ENCODE peak calls at places on chromosomes 11 and 22, in six cellular contexts. One of them, this sample, is unnamed.

GRCh38 chr11:85813721-85814120 is 2.8 kb upstream of the SYTL2 start:
- DNase-seq in GM23338: no peak
- DNase-seq in hepatocyte: peak
- DNase-seq in IMR-90: no peak
- DNase-seq in mammary epithelial cell: no peak
- DNase-seq in K562: no peak
- DNase-seq in this sample: no peak

GRCh38 chr22:32804036-32804435 is 2.5 kb downstream of the TIMP3 start:
- DNase-seq in GM23338: no peak
- DNase-seq in hepatocyte: no peak
- DNase-seq in IMR-90: peak
- DNase-seq in mammary epithelial cell: peak
- DNase-seq in K562: no peak
- DNase-seq in this sample: no peak

GRCh38 chr11:35147273-35147672 is 8.3 kb downstream of the CD44 start:
- DNase-seq in GM23338: no peak
- DNase-seq in hepatocyte: no peak
- DNase-seq in IMR-90: no peak
- DNase-seq in mammary epithelial cell: no peak
- DNase-seq in K562: no peak
- DNase-seq in this sample: no peak

GRCh38 chr22:30717331-30717921 is 22.8 kb downstream of the OSBP2 start:
- DNase-seq in GM23338: no peak
- DNase-seq in hepatocyte: no peak
- DNase-seq in IMR-90: peak
- DNase-seq in mammary epithelial cell: peak
- DNase-seq in K562: no peak
- DNase-seq in this sample: peak

GRCh38 chr11:79415411-79415810 is 25.4 kb downstream of the TENM4 start:
- DNase-seq in GM23338: no peak
- DNase-seq in hepatocyte: no peak
- DNase-seq in IMR-90: peak
- DNase-seq in mammary epithelial cell: no peak
- DNase-seq in K562: no peak
- DNase-seq in this sample: no peak

GRCh38 chr11:5007561-5007960 is 12.9 kb downstream of the OR51L1 start:
- DNase-seq in GM23338: peak
- DNase-seq in hepatocyte: no peak
- DNase-seq in IMR-90: no peak
- DNase-seq in mammary epithelial cell: no peak
- DNase-seq in K562: peak
- DNase-seq in this sample: no peak

GRCh38 chr11:35148163-35148562 is 9.2 kb downstream of the CD44 start:
- DNase-seq in GM23338: peak
- DNase-seq in hepatocyte: no peak
- DNase-seq in IMR-90: no peak
- DNase-seq in mammary epithelial cell: no peak
- DNase-seq in K562: no peak
- DNase-seq in this sample: no peak

GRCh38 chr22:36417281-36417686 is 29.5 kb upstream of the MYH9 start:
- DNase-seq in GM23338: peak
- DNase-seq in hepatocyte: no peak
- DNase-seq in IMR-90: peak
- DNase-seq in mammary epithelial cell: peak
- DNase-seq in K562: no peak
- DNase-seq in this sample: peak

DNA sequence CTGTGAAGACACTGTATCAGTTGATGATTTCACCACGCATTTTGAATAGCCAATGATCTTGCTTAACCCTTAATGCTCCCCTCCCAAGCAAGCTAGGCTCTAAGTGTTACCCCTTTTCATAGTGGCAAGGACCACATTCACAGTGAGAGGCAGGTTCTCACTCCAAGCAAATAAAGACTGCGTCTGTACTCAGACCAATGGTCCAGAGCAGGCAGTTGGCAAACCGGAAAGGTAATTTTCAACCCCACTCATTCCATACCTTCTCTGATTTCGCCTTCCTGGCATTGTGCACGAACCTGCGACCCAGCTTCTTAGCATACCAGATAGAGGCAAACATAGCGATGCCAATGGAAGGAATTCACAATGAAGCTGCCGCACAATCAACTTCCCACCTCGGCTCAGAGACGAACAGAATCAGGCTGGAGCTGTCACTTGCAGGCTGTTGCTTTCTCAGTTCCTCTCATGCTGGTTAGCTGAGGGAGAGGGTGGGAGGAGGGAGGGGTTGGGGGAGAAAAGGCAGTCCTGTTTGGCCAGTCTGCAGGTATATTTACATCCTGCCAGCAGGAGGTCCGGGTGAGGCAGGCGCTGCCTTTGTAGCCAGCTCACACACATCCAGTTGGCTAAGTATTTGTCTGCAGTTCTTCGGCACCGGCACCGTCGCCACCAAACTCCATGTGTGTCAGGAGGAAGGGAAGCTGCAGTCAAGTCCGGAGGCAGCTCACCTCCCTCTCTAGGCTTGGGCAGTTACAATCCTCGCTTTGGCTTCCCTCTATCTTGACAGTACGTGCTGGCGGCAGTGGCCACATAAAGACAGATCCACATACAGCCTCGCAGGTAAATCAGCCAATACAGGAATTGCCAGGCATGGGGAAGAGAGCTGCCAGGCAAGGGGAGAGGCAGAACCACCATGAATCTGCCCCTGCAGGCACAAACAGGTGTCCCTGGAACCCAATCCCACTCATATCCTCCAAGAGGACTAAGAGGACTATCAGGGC is 1151.3 kb upstream of the CCDC90B start:
- DNase-seq in GM23338: peak
- DNase-seq in hepatocyte: peak
- DNase-seq in IMR-90: no peak
- DNase-seq in mammary epithelial cell: no peak
- DNase-seq in K562: no peak
- DNase-seq in this sample: no peak
- H3K4me3 ChIP-seq in GM23338: peak
- H3K4me3 ChIP-seq in hepatocyte: no peak
- H3K4me3 ChIP-seq in IMR-90: no peak
- H3K4me3 ChIP-seq in mammary epithelial cell: no peak
- H3K4me3 ChIP-seq in K562: no peak
- H3K4me3 ChIP-seq in this sample: peak

GRCh38 chr11:12968836-12969235 is 40.3 kb upstream of the RASSF10 start:
- DNase-seq in GM23338: no peak
- DNase-seq in hepatocyte: no peak
- DNase-seq in IMR-90: no peak
- DNase-seq in mammary epithelial cell: no peak
- DNase-seq in K562: no peak
- DNase-seq in this sample: no peak
- H2AFZ ChIP-seq in GM23338: no peak
- H2AFZ ChIP-seq in hepatocyte: no peak
- H2AFZ ChIP-seq in IMR-90: no peak
- H2AFZ ChIP-seq in mammary epithelial cell: peak
- H2AFZ ChIP-seq in K562: no peak
- H2AFZ ChIP-seq in this sample: no peak

DNA sequence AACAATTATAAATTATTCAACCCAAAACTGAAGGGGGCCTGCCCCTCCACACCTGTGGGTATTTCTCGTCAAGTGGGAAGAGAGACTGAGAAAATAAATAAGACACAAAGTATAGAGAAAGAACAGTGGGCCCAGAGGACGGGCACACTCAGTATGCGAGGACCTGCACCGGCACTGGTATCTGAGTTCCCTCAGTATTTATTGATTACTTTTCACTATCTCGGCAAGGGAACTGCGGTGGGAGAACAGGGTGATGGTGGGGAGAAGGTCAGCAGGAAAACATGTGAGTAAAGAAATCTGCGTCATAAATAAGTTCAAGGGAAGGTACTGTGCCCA is 3.2 kb downstream of the C11orf54 start:
- DNase-seq in GM23338: no peak
- DNase-seq in hepatocyte: no peak
- DNase-seq in IMR-90: no peak
- DNase-seq in mammary epithelial cell: no peak
- DNase-seq in K562: no peak
- DNase-seq in this sample: no peak
- H3K4me3 ChIP-seq in GM23338: no peak
- H3K4me3 ChIP-seq in hepatocyte: no peak
- H3K4me3 ChIP-seq in IMR-90: no peak
- H3K4me3 ChIP-seq in mammary epithelial cell: no peak
- H3K4me3 ChIP-seq in K562: no peak
- H3K4me3 ChIP-seq in this sample: no peak

GRCh38 chr11:43919852-43920597 is 22.4 kb upstream of the C11orf96 start:
- DNase-seq in GM23338: no peak
- DNase-seq in hepatocyte: no peak
- DNase-seq in IMR-90: peak
- DNase-seq in mammary epithelial cell: no peak
- DNase-seq in K562: no peak
- DNase-seq in this sample: no peak

GRCh38 chr11:43917851-43918250 is 24.6 kb upstream of the C11orf96 start:
- DNase-seq in GM23338: no peak
- DNase-seq in hepatocyte: no peak
- DNase-seq in IMR-90: peak
- DNase-seq in mammary epithelial cell: no peak
- DNase-seq in K562: no peak
- DNase-seq in this sample: no peak

GRCh38 chr11:43920598-43921419 is 21.6 kb upstream of the C11orf96 start:
- DNase-seq in GM23338: no peak
- DNase-seq in hepatocyte: peak
- DNase-seq in IMR-90: peak
- DNase-seq in mammary epithelial cell: peak
- DNase-seq in K562: peak
- DNase-seq in this sample: peak

GRCh38 chr11:43916621-43917020 is 25.8 kb upstream of the C11orf96 start:
- DNase-seq in GM23338: no peak
- DNase-seq in hepatocyte: no peak
- DNase-seq in IMR-90: no peak
- DNase-seq in mammary epithelial cell: no peak
- DNase-seq in K562: no peak
- DNase-seq in this sample: no peak

GRCh38 chr11:43918662-43919061 is 23.8 kb upstream of the C11orf96 start:
- DNase-seq in GM23338: no peak
- DNase-seq in hepatocyte: no peak
- DNase-seq in IMR-90: no peak
- DNase-seq in mammary epithelial cell: no peak
- DNase-seq in K562: no peak
- DNase-seq in this sample: no peak
- H2AFZ ChIP-seq in GM23338: no peak
- H2AFZ ChIP-seq in hepatocyte: no peak
- H2AFZ ChIP-seq in IMR-90: no peak
- H2AFZ ChIP-seq in mammary epithelial cell: no peak
- H2AFZ ChIP-seq in K562: no peak
- H2AFZ ChIP-seq in this sample: no peak

GRCh38 chr11:111922803-111923202 is 4.1 kb downstream of the C11orf52 start:
- DNase-seq in GM23338: no peak
- DNase-seq in hepatocyte: no peak
- DNase-seq in IMR-90: peak
- DNase-seq in mammary epithelial cell: peak
- DNase-seq in K562: no peak
- DNase-seq in this sample: no peak

GRCh38 chr11:111926505-111927391 is 8.0 kb downstream of the C11orf52 start:
- DNase-seq in GM23338: peak
- DNase-seq in hepatocyte: peak
- DNase-seq in IMR-90: peak
- DNase-seq in mammary epithelial cell: peak
- DNase-seq in K562: peak
- DNase-seq in this sample: peak

GRCh38 chr11:111923351-111923788 is 4.7 kb downstream of the C11orf52 start:
- DNase-seq in GM23338: no peak
- DNase-seq in hepatocyte: no peak
- DNase-seq in IMR-90: peak
- DNase-seq in mammary epithelial cell: no peak
- DNase-seq in K562: no peak
- DNase-seq in this sample: no peak

GRCh38 chr11:111925953-111926352 is 7.2 kb downstream of the C11orf52 start:
- DNase-seq in GM23338: no peak
- DNase-seq in hepatocyte: no peak
- DNase-seq in IMR-90: no peak
- DNase-seq in mammary epithelial cell: no peak
- DNase-seq in K562: no peak
- DNase-seq in this sample: no peak

DNA sequence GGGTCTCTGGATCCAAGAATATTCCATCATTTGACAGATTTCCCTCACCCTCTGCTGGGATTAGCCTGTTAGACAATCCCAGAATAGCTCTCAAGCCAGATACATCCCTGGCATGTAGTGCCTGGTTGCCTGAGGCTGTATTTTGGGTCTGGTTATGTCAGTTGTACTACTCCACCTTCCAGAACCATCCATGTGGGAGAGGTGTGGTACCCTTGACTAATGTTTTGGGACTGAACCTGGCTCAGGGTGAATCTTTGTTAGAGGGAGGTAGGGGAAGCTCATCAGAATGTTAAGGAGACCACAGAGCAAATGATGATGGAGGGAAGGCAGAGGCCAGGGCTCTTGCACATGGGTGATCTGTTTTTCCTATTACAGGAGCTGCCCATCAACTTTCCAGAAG is 5.2 kb downstream of the C11orf52 start:
- DNase-seq in GM23338: no peak
- DNase-seq in hepatocyte: no peak
- DNase-seq in IMR-90: no peak
- DNase-seq in mammary epithelial cell: no peak
- DNase-seq in K562: no peak
- DNase-seq in this sample: no peak
- H3K4me3 ChIP-seq in GM23338: no peak
- H3K4me3 ChIP-seq in hepatocyte: no peak
- H3K4me3 ChIP-seq in IMR-90: no peak
- H3K4me3 ChIP-seq in mammary epithelial cell: no peak
- H3K4me3 ChIP-seq in K562: no peak
- H3K4me3 ChIP-seq in this sample: no peak

GRCh38 chr11:19328586-19329311 is 88.0 kb upstream of the E2F8 start:
- DNase-seq in GM23338: no peak
- DNase-seq in hepatocyte: no peak
- DNase-seq in IMR-90: no peak
- DNase-seq in mammary epithelial cell: no peak
- DNase-seq in K562: no peak
- DNase-seq in this sample: no peak
- H2AFZ ChIP-seq in GM23338: no peak
- H2AFZ ChIP-seq in hepatocyte: no peak
- H2AFZ ChIP-seq in IMR-90: no peak
- H2AFZ ChIP-seq in mammary epithelial cell: no peak
- H2AFZ ChIP-seq in K562: no peak
- H2AFZ ChIP-seq in this sample: no peak

This sample was measured in PC-9.